ENCODE peak calls at places on chromosome 5, in eight cellular contexts. L, C, G, V, K, E, I and Q are unnamed samples.

GRCh38 chr5:10747678-10748622 is 13.1 kb downstream of the DAP start:
- DNase-seq in G (no peak), I (no peak), E (no peak), V (no peak), K (no peak), C (no peak), L (no peak), Q (no peak)

GRCh38 chr5:34858798-34859197 is 19.8 kb downstream of the TTC23L start:
- DNase-seq in G (no peak), K (no peak), I (no peak), E (no peak), V (no peak), L (no peak), C (no peak), Q (no peak)

GRCh38 chr5:136776022-136776927 is 410.9 kb upstream of the TRPC7 start:
- DNase-seq in G (no peak), E (no peak), L (no peak), I (no peak), V (no peak), K (no peak), C (peak), Q (no peak)

GRCh38 chr5:147911427-147911826 is 5.1 kb upstream of the C5orf46 start:
- DNase-seq in L (no peak), V (no peak), I (no peak), E (no peak), K (no peak), C (no peak), G (no peak), Q (no peak)

GRCh38 chr5:85952680-85953079 is 665.1 kb upstream of the COX7C start:
- DNase-seq in K (no peak), E (no peak), C (no peak), I (no peak), G (no peak), V (no peak), L (no peak), Q (no peak)

GRCh38 chr5:161676109-161676508 is 9.4 kb upstream of the GABRA6 start:
- DNase-seq in K (no peak), L (no peak), C (no peak), I (no peak), G (peak), V (no peak), E (no peak), Q (no peak)

GRCh38 chr5:2899311-2899710 is 147.8 kb upstream of the IRX2 start:
- DNase-seq in G (no peak), E (no peak), V (no peak), K (no peak), I (no peak), L (no peak), C (no peak), Q (no peak)

GRCh38 chr5:173855162-173855994 is 32.8 kb upstream of the CPEB4 start:
- DNase-seq in I (no peak), V (peak), E (no peak), L (no peak), C (no peak), K (no peak), G (no peak), Q (no peak)

GRCh38 chr5:74579215-74579614 is 61.3 kb downstream of the ENC1 start:
- DNase-seq in I (no peak), E (peak), V (no peak), L (peak), C (no peak), K (peak), G (no peak), Q (no peak)

GRCh38 chr5:78896128-78896527 is 89.0 kb downstream of the ARSB start:
- DNase-seq in C (no peak), L (no peak), K (no peak), I (no peak), V (no peak), E (no peak), G (no peak), Q (no peak)

GRCh38 chr5:146337264-146337904 is 1.3 kb upstream of the POU4F3 start:
- DNase-seq in I (no peak), G (no peak), L (no peak), K (no peak), E (no peak), V (no peak), C (no peak), Q (no peak)

GRCh38 chr5:64502181-64502580 is 3.6 kb upstream of the RGS7BP start:
- DNase-seq in C (no peak), G (no peak), L (no peak), K (no peak), I (no peak), E (no peak), V (no peak), Q (no peak)

GRCh38 chr5:80208337-80208736 is 47.5 kb downstream of the SERINC5 start:
- DNase-seq in G (no peak), C (no peak), L (no peak), K (no peak), I (no peak), V (no peak), E (no peak), Q (no peak)

GRCh38 chr5:162529886-162530285 is 462.3 kb downstream of the GABRG2 start:
- DNase-seq in L (no peak), K (no peak), G (no peak), I (no peak), C (no peak), V (no peak), E (no peak), Q (no peak)

GRCh38 chr5:154741415-154741814 is 13.8 kb upstream of the LARP1 start:
- DNase-seq in C (no peak), K (no peak), L (no peak), G (no peak), V (no peak), E (no peak), I (no peak), Q (no peak)

GRCh38 chr5:36443941-36444340 is 142.2 kb upstream of the RANBP3L start:
- DNase-seq in L (no peak), V (no peak), G (no peak), E (no peak), C (no peak), K (no peak), I (no peak), Q (no peak)

GRCh38 chr5:139481580-139482049 is 943 bp downstream of the STING1 start:
- DNase-seq in C (no peak), G (peak), V (no peak), K (no peak), E (no peak), I (no peak), L (no peak), Q (no peak)

GRCh38 chr5:41418220-41419031 is 92.0 kb downstream of the PLCXD3 start:
- DNase-seq in K (no peak), C (peak), G (no peak), L (no peak), I (no peak), V (no peak), E (no peak), Q (no peak)

GRCh38 chr5:9082996-9083395 is 462.9 kb downstream of the SEMA5A start:
- DNase-seq in E (no peak), L (no peak), V (no peak), G (no peak), I (no peak), K (no peak), C (no peak), Q (no peak)